ENCODE peak calls at places on chromosome 18, in four cellular contexts. L is K562, N is GM12878, Y is HepG2. P is an unnamed sample.
A peak's percentile ranks its signal among the peaks of the same experiment; 100 is the strongest.

GRCh38 chr18:35041752-35042379 is 653 bp downstream of the MAPRE2 start:
- DNase-seq in L (peak; percentile 52), N (no peak), Y (no peak), P (no peak)

GRCh38 chr18:67845035-67845434 is 328.5 kb upstream of the DSEL start:
- DNase-seq in L (no peak), N (no peak), Y (no peak), P (no peak)

GRCh38 chr18:25075793-25076192 is 276.2 kb downstream of the ZNF521 start:
- DNase-seq in L (no peak), N (no peak), Y (no peak), P (no peak)

GRCh38 chr18:56115072-56116038 is 523.0 kb downstream of the TXNL1 start:
- DNase-seq in L (no peak), N (no peak), Y (no peak), P (no peak)

GRCh38 chr18:58499527-58499926 is 129.4 kb downstream of the ALPK2 start:
- DNase-seq in L (no peak), N (no peak), Y (no peak), P (no peak)

GRCh38 chr18:57581301-57581934 is 5.1 kb downstream of the FECH start:
- DNase-seq in L (no peak), N (peak; percentile 42), Y (no peak), P (no peak)

GRCh38 chr18:13245481-13246000 is 27.0 kb downstream of the LDLRAD4 start:
- DNase-seq in L (no peak), N (no peak), Y (no peak), P (no peak)

GRCh38 chr18:55779711-55780590 is 192.0 kb upstream of the TCF4 start:
- DNase-seq in L (peak; percentile 37), N (no peak), Y (no peak), P (peak; percentile 7)

GRCh38 chr18:79062806-79063205 is 6.4 kb upstream of the ATP9B start:
- DNase-seq in L (no peak), N (no peak), Y (peak; percentile 21), P (no peak)

GRCh38 chr18:46156838-46157237 is 52.7 kb downstream of the HAUS1 start:
- DNase-seq in L (no peak), N (no peak), Y (no peak), P (no peak)

GRCh38 chr18:65975536-65975935 is 224.7 kb downstream of the CDH7 start:
- DNase-seq in L (no peak), N (no peak), Y (no peak), P (no peak)

GRCh38 chr18:78861706-78862105 is 117.9 kb upstream of the SALL3 start:
- DNase-seq in L (no peak), N (no peak), Y (no peak), P (no peak)

DNA sequence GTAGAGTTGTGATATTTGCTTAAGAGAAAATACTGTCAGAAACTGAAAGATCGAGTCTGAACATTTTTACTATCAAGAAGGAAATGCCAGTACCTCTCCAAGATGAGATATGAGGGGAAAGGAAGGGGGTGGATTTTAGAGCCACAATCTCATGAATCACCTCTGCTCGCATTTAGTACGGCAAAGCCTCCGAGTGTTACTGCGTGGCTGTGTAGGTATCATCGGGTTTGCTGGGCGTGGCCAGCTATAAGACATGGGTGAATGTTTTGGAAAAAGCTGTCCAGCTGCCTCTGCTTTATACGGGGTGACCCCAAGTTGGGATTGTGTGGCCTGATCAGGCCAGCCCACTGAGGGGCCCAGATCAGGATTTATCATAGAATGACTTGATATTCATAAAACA is 826.4 kb downstream of the SOCS6 start:
- DNase-seq in L (no peak), N (no peak), Y (no peak), P (no peak)
- TF ChIP-seq USF2 in L (no peak), N (no peak), Y (no peak), P (no peak)

GRCh38 chr18:48801728-48802542 is 148.8 kb downstream of the SMAD7 start:
- DNase-seq in L (no peak), N (no peak), Y (no peak), P (no peak)
- TF ChIP-seq CHD4 in L (no peak), N (no peak), Y (no peak), P (no peak)

DNA sequence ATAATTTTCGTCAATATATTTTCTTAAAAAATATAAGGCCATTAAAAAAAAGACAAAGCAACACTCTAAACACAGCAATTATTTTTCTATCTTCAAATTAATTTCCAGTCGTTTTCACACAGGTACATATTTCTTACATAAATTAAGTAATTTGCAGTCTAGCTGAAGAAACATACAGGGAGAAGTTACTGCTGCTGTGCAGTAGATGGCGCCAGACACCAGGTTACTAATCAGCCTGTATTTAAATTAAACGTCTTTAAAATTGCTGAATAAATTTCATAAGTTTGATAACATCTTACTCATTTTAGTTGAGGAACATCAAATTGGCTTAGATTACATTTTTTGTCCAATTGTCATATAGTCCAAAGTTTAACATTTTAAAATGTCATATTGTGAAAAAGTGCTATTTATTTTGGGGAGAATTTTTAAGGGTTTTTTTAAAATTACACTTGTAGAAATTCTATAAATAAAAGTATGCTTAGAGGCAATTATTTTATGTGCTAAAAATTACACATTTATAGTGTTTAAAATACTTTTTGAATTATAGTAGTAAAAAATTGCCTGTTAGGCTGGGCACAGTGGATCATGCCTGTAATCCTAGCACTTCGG is 88.4 kb downstream of the PMAIP1 start:
- DNase-seq in L (peak; percentile 21), N (no peak), Y (peak; percentile 23), P (peak; percentile 53)
- TF ChIP-seq USF2 in L (no peak), N (no peak), Y (no peak), P (no peak)

DNA sequence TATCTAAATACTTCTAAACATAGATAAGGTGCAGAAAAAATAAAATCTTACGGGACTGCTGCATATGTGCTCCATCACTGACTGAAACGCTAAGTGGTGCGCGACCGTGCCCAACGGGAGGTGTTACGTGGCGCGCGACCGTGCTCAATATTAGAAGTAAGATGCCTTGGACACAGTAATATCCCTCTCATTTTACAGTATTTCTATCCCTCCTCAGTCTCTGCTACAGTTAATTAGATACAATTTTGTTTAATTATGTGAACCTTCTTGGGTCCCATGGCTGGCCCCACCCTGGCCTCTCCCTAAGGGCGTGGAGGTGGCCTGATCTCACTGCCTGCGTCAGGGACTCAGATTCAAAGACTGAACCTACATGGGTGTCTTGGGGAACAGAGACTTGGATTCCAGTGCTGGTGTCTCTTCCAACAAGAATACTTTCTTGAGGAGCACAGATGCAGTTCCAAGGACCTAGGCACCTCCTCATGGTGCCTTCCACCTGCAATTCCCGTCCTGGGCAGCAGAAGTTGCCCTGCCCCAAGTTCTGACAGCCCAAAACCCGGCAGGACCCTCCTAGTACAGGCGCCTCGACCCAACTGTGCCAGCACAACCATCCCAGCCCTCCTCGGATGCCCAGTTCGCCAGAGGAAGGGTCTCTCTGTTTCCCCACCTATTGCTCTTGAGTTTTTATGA is 59.2 kb downstream of the PARD6G start:
- DNase-seq in L (no peak), N (no peak), Y (no peak), P (no peak)
- TF ChIP-seq CHD4 in L (no peak), N (no peak), Y (no peak), P (no peak)

P was measured in A549.